ENCODE peak calls at places on chromosomes 16 and 17, in six cellular contexts. M is 8988T, E is A549, F is head of caudate nucleus, P is sigmoid colon, I is fibroblast of the aortic adventitia. G is an unnamed sample.

GRCh38 chr17:1976683-1977064 is 48.5 kb downstream of the RTN4RL1 start:
- DNase-seq in M (no peak), E (no peak), F (no peak), P (no peak), I (no peak), G (no peak)

GRCh38 chr16:82801361-82801760 is 174.6 kb downstream of the CDH13 start:
- DNase-seq in M (no peak), E (no peak), F (no peak), P (no peak), I (no peak), G (no peak)

GRCh38 chr17:57941384-57942370 is 13.5 kb downstream of the CUEDC1 start:
- DNase-seq in M (no peak), E (no peak), F (peak; percentile 57), P (peak; percentile 78), I (no peak), G (no peak)

GRCh38 chr16:85720319-85720637 is 30.6 kb downstream of the C16orf74 start:
- DNase-seq in M (no peak), E (no peak), F (no peak), P (no peak), I (no peak), G (no peak)

GRCh38 chr16:88855736-88856121 is 1.0 kb downstream of the GALNS start:
- DNase-seq in M (no peak), E (no peak), F (no peak), P (no peak), I (no peak), G (no peak)

GRCh38 chr17:75844530-75845057 is 390 bp upstream of the UNC13D start:
- DNase-seq in M (no peak), E (peak; percentile 76), F (no peak), P (peak; percentile 71), I (no peak), G (no peak)

GRCh38 chr16:67372664-67373063 is 20.6 kb downstream of the TPPP3 start:
- DNase-seq in M (no peak), E (peak; percentile 41), F (no peak), P (no peak), I (peak; percentile 59), G (no peak)

GRCh38 chr16:4882261-4882632 is 35.0 kb downstream of the UBN1 start:
- DNase-seq in M (no peak), E (no peak), F (no peak), P (no peak), I (peak; percentile 46), G (no peak)

GRCh38 chr17:57774872-57775271 is 29.8 kb upstream of the CCDC182 start:
- DNase-seq in M (no peak), E (no peak), F (no peak), P (no peak), I (no peak), G (no peak)

GRCh38 chr16:72332926-72333325 is 161.0 kb upstream of the PMFBP1 start:
- DNase-seq in M (no peak), E (no peak), F (no peak), P (no peak), I (no peak), G (no peak)

GRCh38 chr16:88844412-88845118 is 12.2 kb downstream of the GALNS start:
- DNase-seq in M (peak; percentile 87), E (peak; percentile 25), F (no peak), P (no peak), I (no peak), G (no peak)

GRCh38 chr16:87728026-87728425 is 37.8 kb downstream of the KLHDC4 start:
- DNase-seq in M (no peak), E (no peak), F (no peak), P (no peak), I (no peak), G (no peak)

GRCh38 chr16:65834680-65835079 is 531.8 kb upstream of the CDH5 start:
- DNase-seq in M (no peak), E (no peak), F (no peak), P (no peak), I (no peak), G (no peak)

GRCh38 chr17:82084373-82085030 is 13.5 kb downstream of the FASN start:
- DNase-seq in M (no peak), E (no peak), F (no peak), P (no peak), I (no peak), G (no peak)

GRCh38 chr16:1678500-1679098 is 520 bp downstream of the JPT2 start:
- DNase-seq in M (no peak), E (peak; percentile 76), F (peak; percentile 31), P (no peak), I (peak; percentile 23), G (peak; percentile 17)

GRCh38 chr16:75580-76501 is 2.2 kb upstream of the MPG start:
- DNase-seq in M (peak; percentile 59), E (no peak), F (peak; percentile 50), P (peak; percentile 95), I (peak; percentile 91), G (no peak)

GRCh38 chr17:73772107-73772705 is 128.0 kb upstream of the SDK2 start:
- DNase-seq in M (no peak), E (no peak), F (no peak), P (no peak), I (no peak), G (no peak)

GRCh38 chr16:1726661-1727502 is 20.9 kb downstream of the MAPK8IP3 start:
- DNase-seq in M (no peak), E (no peak), F (no peak), P (no peak), I (no peak), G (no peak)

GRCh38 chr17:77466140-77466539 is 325.4 kb downstream of the SEC14L1 start:
- DNase-seq in M (no peak), E (no peak), F (no peak), P (peak; percentile 59), I (no peak), G (peak; percentile 68)

GRCh38 chr17:80027043-80027435 is 8.6 kb downstream of the TBC1D16 start:
- DNase-seq in M (no peak), E (no peak), F (no peak), P (no peak), I (no peak), G (no peak)

GRCh38 chr16:65510241-65510640 is 388.4 kb upstream of the CDH11 start:
- DNase-seq in M (no peak), E (no peak), F (no peak), P (no peak), I (no peak), G (no peak)

GRCh38 chr16:25009822-25010221 is 5.3 kb downstream of the ARHGAP17 start:
- DNase-seq in M (no peak), E (no peak), F (no peak), P (no peak), I (no peak), G (no peak)

GRCh38 chr17:42288078-42288984 is at the start of gene STAT5A:
- DNase-seq in M (no peak), E (peak; percentile 73), F (peak; percentile 76), P (peak; percentile 98), I (peak; percentile 84), G (peak; percentile 72)

GRCh38 chr16:85613609-85614337 is 651 bp downstream of the GSE1 start:
- DNase-seq in M (peak; percentile 83), E (peak; percentile 58), F (peak; percentile 42), P (peak; percentile 86), I (peak; percentile 22), G (no peak)

GRCh38 chr17:18002171-18002570 is 29.5 kb downstream of the DRC3 start:
- DNase-seq in M (no peak), E (no peak), F (no peak), P (no peak), I (no peak), G (no peak)

GRCh38 chr17:57211010-57211411 is 45.3 kb upstream of the MSI2 start:
- DNase-seq in M (no peak), E (no peak), F (no peak), P (no peak), I (no peak), G (no peak)

GRCh38 chr17:31604936-31605335 is 213.5 kb downstream of the RAB11FIP4 start:
- DNase-seq in M (no peak), E (no peak), F (no peak), P (no peak), I (no peak), G (no peak)

GRCh38 chr17:512926-513325 is 160.3 kb upstream of the RPH3AL start:
- DNase-seq in M (no peak), E (no peak), F (no peak), P (peak; percentile 81), I (peak; percentile 66), G (no peak)

GRCh38 chr16:1007284-1007850 is 25.8 kb downstream of the SOX8 start:
- DNase-seq in M (no peak), E (no peak), F (no peak), P (no peak), I (no peak), G (no peak)

GRCh38 chr17:66542183-66542966 is 240.0 kb downstream of the PRKCA start:
- DNase-seq in M (no peak), E (no peak), F (no peak), P (no peak), I (peak; percentile 74), G (no peak)

GRCh38 chr17:63191610-63192009 is 225.6 kb downstream of the TANC2 start:
- DNase-seq in M (no peak), E (no peak), F (no peak), P (no peak), I (no peak), G (no peak)

GRCh38 chr17:6361733-6362132 is 73.2 kb downstream of the AIPL1 start:
- DNase-seq in M (no peak), E (no peak), F (no peak), P (no peak), I (no peak), G (no peak)

G was measured in posterior cingulate gyrus.